ENCODE peak calls at places on chromosomes 6 and 20, in eight cellular contexts. I is midbrain; G is NCI-H2171 treated with DMSO at 0.1 percent for 48 hours; M is fibroblast of mammary gland; J is tibial artery; P is NCI-H1417; B is activated CD8-positive, alpha-beta memory T cell treated with anti-CD3 and anti-CD28 coated beads for 48 hours; H is AG09319. Y is an unnamed sample.

GRCh38 chr20:63021356-63022321 is 14.9 kb upstream of the BHLHE23 start:
- DNase-seq in P (no peak), M (no peak), I (no peak), G (no peak), J (no peak), H (no peak), B (no peak), Y (no peak)

GRCh38 chr20:64231621-64232550 is 23.7 kb upstream of the PCMTD2 start:
- DNase-seq in P (no peak), B (no peak), M (no peak), J (no peak), I (no peak), H (no peak), G (no peak), Y (no peak)

GRCh38 chr20:62008643-62009183 is 57.0 kb downstream of the TAF4 start:
- DNase-seq in M (no peak), B (no peak), G (no peak), H (no peak), P (no peak), J (no peak), I (no peak), Y (no peak)

GRCh38 chr20:34222208-34222607 is 19.0 kb upstream of the ASIP start:
- DNase-seq in B (no peak), I (no peak), J (no peak), G (no peak), H (peak; percentile 91), M (peak; percentile 98), P (no peak), Y (no peak)

GRCh38 chr20:1861347-1861987 is 33.7 kb upstream of the SIRPA start:
- DNase-seq in B (no peak), J (no peak), P (no peak), M (no peak), G (no peak), I (no peak), H (no peak), Y (no peak)

GRCh38 chr6:53869964-53870363 is 75.2 kb downstream of the LRRC1 start:
- DNase-seq in H (no peak), P (no peak), J (no peak), G (no peak), M (no peak), I (no peak), B (no peak), Y (no peak)

GRCh38 chr20:60108397-60108796 is 150.2 kb downstream of the CDH26 start:
- DNase-seq in M (no peak), G (no peak), J (no peak), P (no peak), H (no peak), I (no peak), B (no peak), Y (no peak)

GRCh38 chr20:16236589-16237241 is 336.5 kb downstream of the KIF16B start:
- DNase-seq in G (no peak), H (no peak), P (peak; percentile 50), J (no peak), M (no peak), I (no peak), B (no peak), Y (no peak)

GRCh38 chr6:17115251-17116089 is 13.6 kb downstream of the STMND1 start:
- DNase-seq in M (peak; percentile 84), G (no peak), J (no peak), P (no peak), B (no peak), I (no peak), H (peak; percentile 70), Y (no peak)

GRCh38 chr6:139017227-139017626 is 11.3 kb upstream of the ABRACL start:
- DNase-seq in G (no peak), J (no peak), H (no peak), I (peak; percentile 33), P (peak; percentile 63), B (no peak), M (no peak), Y (peak; percentile 64)

GRCh38 chr6:163903528-163903927 is 489.0 kb downstream of the QKI start:
- DNase-seq in G (no peak), M (no peak), J (no peak), B (no peak), I (no peak), P (no peak), H (no peak), Y (no peak)

GRCh38 chr6:42791706-42792320 is 10.0 kb downstream of the BICRAL start:
- DNase-seq in G (no peak), B (no peak), J (no peak), P (peak; percentile 77), I (no peak), H (no peak), M (peak; percentile 38), Y (peak; percentile 88)

GRCh38 chr6:18203786-18204185 is 48.6 kb downstream of the KDM1B start:
- DNase-seq in J (no peak), P (no peak), I (no peak), H (no peak), M (no peak), B (no peak), G (no peak), Y (no peak)

GRCh38 chr20:52365688-52366087 is 174.1 kb upstream of the ZFP64 start:
- DNase-seq in I (no peak), M (no peak), H (no peak), P (no peak), J (no peak), B (no peak), G (no peak), Y (no peak)

GRCh38 chr6:67880939-67881705 is 754.0 kb upstream of the ADGRB3 start:
- DNase-seq in G (no peak), J (no peak), B (no peak), P (peak; percentile 29), I (no peak), M (peak; percentile 27), H (no peak), Y (no peak)

GRCh38 chr20:45358282-45359068 is 4.5 kb upstream of the SYS1 start:
- DNase-seq in H (peak; percentile 45), P (no peak), J (peak; percentile 94), B (no peak), G (no peak), M (peak; percentile 91), I (peak; percentile 81), Y (no peak)

GRCh38 chr20:37867289-37868195 is 35.4 kb upstream of the VSTM2L start:
- DNase-seq in P (no peak), G (no peak), M (no peak), I (no peak), B (no peak), J (no peak), H (no peak), Y (no peak)

GRCh38 chr6:150028799-150029198 is 3.5 kb upstream of the RAET1L start:
- DNase-seq in J (no peak), P (no peak), G (no peak), M (no peak), H (no peak), B (no peak), I (no peak), Y (no peak)

GRCh38 chr6:43036712-43037111 is 15.3 kb downstream of the RRP36 start:
- DNase-seq in G (no peak), H (no peak), B (no peak), P (no peak), J (no peak), M (no peak), I (no peak), Y (no peak)

GRCh38 chr6:29814379-29815117 is 13.1 kb upstream of the HLA-G start:
- DNase-seq in B (no peak), G (no peak), J (no peak), M (no peak), H (no peak), I (no peak), P (no peak), Y (no peak)

GRCh38 chr20:58513580-58514285 is 1.5 kb downstream of the APCDD1L start:
- DNase-seq in H (no peak), B (no peak), I (no peak), M (no peak), P (no peak), J (no peak), G (no peak), Y (no peak)

GRCh38 chr6:113875470-113875869 is 18.3 kb downstream of the MARCKS start:
- DNase-seq in B (no peak), G (no peak), P (no peak), M (peak; percentile 51), I (no peak), H (no peak), J (no peak), Y (no peak)

GRCh38 chr6:29948277-29948676 is 5.9 kb downstream of the HLA-A start:
- DNase-seq in J (no peak), P (no peak), B (no peak), I (no peak), H (no peak), G (no peak), M (no peak), Y (no peak)

GRCh38 chr20:45445805-45446562 is 23.6 kb upstream of the WFDC2 start:
- DNase-seq in B (no peak), I (no peak), J (no peak), H (no peak), G (peak; percentile 1), P (peak; percentile 49), M (peak; percentile 15), Y (peak; percentile 15)

GRCh38 chr20:36219671-36220220 is 16.5 kb upstream of the AAR2 start:
- DNase-seq in M (no peak), P (no peak), B (no peak), G (no peak), I (peak; percentile 61), J (no peak), H (no peak), Y (no peak)

GRCh38 chr6:40308533-40309306 is 278.4 kb downstream of the LRFN2 start:
- DNase-seq in M (peak; percentile 41), H (peak; percentile 19), G (peak; percentile 77), I (peak; percentile 53), P (peak; percentile 71), B (peak; percentile 27), J (peak; percentile 51), Y (peak; percentile 63)

GRCh38 chr6:96899019-96899418 is 1.3 kb upstream of the NDUFAF4 start:
- DNase-seq in J (no peak), I (peak; percentile 88), G (peak; percentile 55), P (peak; percentile 64), M (peak; percentile 68), H (no peak), B (no peak), Y (no peak)

GRCh38 chr6:144143878-144144277 is 6.4 kb upstream of the STX11 start:
- DNase-seq in H (no peak), P (no peak), B (no peak), G (no peak), J (no peak), M (no peak), I (no peak), Y (no peak)